ENCODE peak calls at places on chromosomes 16 and 17, in ten cellular contexts. A is GM12878, P is OCI-LY7, Y is PC-9, O is left lung, H is BE2C, X is keratinocyte, F is A673, D is kidney epithelial cell, Z is IMR-90. W is an unnamed sample. For H3K36me3, the result is how much of the 10 kb centered on the place peaks cover.

GRCh38 chr17:80667462-80668277 is 123.0 kb downstream of the RPTOR start:
- DNase-seq in O (no peak), H (no peak), A (no peak), P (no peak), X (no peak), Y (no peak), D (no peak), F (no peak), Z (no peak), W (no peak)

GRCh38 chr17:19242323-19242722 is 5.2 kb downstream of the EPN2 start:
- DNase-seq in D (peak), X (no peak), Y (peak), O (no peak), A (no peak), H (no peak), P (no peak), F (no peak), Z (no peak), W (no peak)

GRCh38 chr17:49513044-49513395 is 17.9 kb downstream of the NGFR start:
- DNase-seq in Y (no peak), X (no peak), O (no peak), F (no peak), Z (no peak), A (no peak), H (no peak), P (no peak), D (no peak), W (no peak)

GRCh38 chr17:58692239-58693055 is at the start of gene RAD51C:
- DNase-seq in O (peak), X (no peak), A (peak), H (peak), P (peak), D (peak), Y (peak), Z (peak), F (peak), W (peak)

GRCh38 chr17:75482098-75482943 is 25.9 kb downstream of the TMEM94 start:
- DNase-seq in Z (no peak), D (no peak), P (no peak), A (no peak), X (no peak), F (no peak), Y (no peak), H (no peak), O (peak), W (no peak)

GRCh38 chr17:58270476-58271290 is 10.1 kb downstream of the MPO start:
- DNase-seq in H (no peak), D (no peak), O (no peak), P (peak), Z (no peak), A (no peak), F (no peak), Y (no peak), X (no peak), W (no peak)

GRCh38 chr16:54712866-54713265 is 217.8 kb upstream of the IRX5 start:
- DNase-seq in D (no peak), A (no peak), Z (no peak), P (no peak), X (no peak), H (no peak), O (no peak), F (no peak), Y (no peak), W (no peak)

GRCh38 chr16:55391760-55392375 is 67.9 kb downstream of the IRX6 start:
- DNase-seq in Z (no peak), F (no peak), O (no peak), H (no peak), D (no peak), P (no peak), X (no peak), A (no peak), Y (no peak), W (no peak)

GRCh38 chr17:66461343-66461995 is 159.1 kb downstream of the PRKCA start:
- DNase-seq in A (no peak), X (no peak), D (no peak), Z (no peak), Y (no peak), H (no peak), F (no peak), O (no peak), P (no peak), W (no peak)

GRCh38 chr17:3812771-3813170 is 11.8 kb upstream of the ITGAE start:
- DNase-seq in A (no peak), X (peak), O (no peak), D (no peak), H (no peak), F (no peak), Y (no peak), P (no peak), Z (no peak), W (no peak)
- H3K36me3 ChIP-seq in A (under half), X (under half), O (under half), D (under half), H (under half), F (half or more), Y (under half), P (half or more), Z (under half), W (under half)

GRCh38 chr16:1786242-1787055 is 3.7 kb downstream of the NUBP2 start:
- DNase-seq in Z (no peak), X (no peak), H (no peak), Y (no peak), D (no peak), P (no peak), A (no peak), F (no peak), O (peak), W (no peak)
- TF ChIP-seq CTCF in Z (no peak), X (no peak), H (no peak), Y (no peak), D (no peak), P (peak), A (no peak), F (no peak), O (no peak), W (no peak)

DNA sequence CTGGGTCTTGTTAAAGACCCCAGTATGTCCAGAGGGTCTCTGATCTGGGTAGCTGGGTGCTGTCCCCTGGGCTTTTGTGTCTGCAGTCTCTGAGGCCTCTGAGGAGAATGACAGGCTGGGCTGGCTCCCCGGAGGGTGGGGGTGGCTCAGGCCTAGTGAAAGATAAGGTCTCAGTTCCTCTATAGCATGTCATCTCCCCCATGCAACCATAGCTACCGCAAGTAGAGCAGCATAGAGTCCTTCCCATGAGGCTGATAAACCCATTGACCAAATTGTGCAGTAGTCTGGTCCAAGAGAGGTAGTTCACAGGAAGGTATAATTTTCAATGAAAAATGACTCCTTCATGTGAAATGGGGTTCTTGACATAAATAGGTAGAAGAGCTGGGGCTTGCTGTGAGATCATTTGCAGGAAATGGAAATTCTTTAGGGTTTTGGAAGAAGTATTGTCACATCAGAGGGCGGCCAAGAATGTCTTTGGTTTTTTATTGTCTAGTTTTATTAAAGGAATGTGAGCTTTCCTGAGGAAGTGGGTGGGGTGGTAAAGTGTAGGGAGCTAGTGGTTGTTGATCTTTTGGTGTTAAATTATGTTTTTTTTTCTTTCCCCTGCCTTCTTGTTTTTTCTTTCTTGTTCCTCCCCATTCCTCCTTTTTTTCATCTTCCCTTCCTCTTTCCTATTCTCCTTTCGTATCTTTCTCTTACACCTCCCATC is 21.0 kb downstream of the SLC7A6OS start:
- DNase-seq in H (no peak), Y (no peak), A (peak), F (peak), O (no peak), P (peak), X (no peak), D (no peak), Z (no peak), W (no peak)
- H3K36me3 ChIP-seq in H (half or more), Y (under half), A (under half), F (under half), O (under half), P (half or more), X (under half), D (under half), Z (under half), W (half or more)

GRCh38 chr16:2879854-2880508 is 3.0 kb upstream of the FLYWCH2 start:
- DNase-seq in D (no peak), Z (no peak), O (no peak), A (no peak), P (peak), F (no peak), H (no peak), X (no peak), Y (no peak), W (no peak)

GRCh38 chr16:2884041-2884451 is 1.0 kb downstream of the FLYWCH2 start:
- DNase-seq in H (no peak), F (no peak), P (no peak), D (no peak), X (no peak), Z (no peak), O (no peak), A (no peak), Y (no peak), W (no peak)

GRCh38 chr16:2882460-2883026 is 472 bp upstream of the FLYWCH2 start:
- DNase-seq in F (peak), P (peak), A (peak), Y (peak), H (peak), O (peak), X (peak), Z (peak), D (peak), W (peak)

DNA sequence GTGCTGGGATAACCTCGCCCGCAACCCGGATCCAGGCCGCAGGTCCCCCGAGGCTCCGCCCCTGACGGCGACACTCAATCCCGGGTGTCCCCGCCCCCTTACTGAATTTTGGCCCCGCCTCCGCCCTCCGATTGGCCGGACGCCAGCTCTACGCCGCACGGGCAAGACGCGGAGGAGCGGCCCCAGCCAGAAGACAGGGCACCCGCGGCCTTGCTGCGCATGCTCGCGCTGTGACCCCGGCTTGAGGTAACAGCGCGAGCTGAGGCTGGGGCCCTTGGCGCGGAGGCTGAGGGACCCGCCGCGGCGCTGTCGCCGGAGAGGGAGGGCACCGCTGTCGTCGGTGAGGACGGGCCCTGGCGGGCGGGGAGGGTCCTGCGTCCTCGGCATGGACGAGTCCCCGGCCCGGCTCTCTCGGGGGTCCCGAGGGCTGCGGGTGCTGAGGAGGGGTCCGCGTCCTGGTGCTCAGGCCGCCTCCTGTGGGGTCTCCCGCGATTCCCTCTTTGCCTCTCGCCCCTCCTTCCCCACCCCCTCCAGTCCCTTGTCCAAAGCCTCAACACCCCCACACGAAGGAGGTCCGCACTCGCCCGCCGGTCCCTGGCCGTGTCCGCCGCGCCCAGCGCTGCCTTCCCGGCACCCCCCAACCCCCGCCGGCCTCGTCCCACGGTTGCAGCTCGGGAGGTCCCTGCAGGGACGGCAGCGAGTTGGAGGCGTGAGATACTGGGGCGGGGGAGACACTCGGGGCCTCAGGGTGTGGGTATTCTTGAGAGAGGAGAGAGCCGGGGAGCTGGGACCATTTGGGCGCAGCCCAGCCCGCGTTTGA is at the start of gene FLYWCH2:
- DNase-seq in Z (peak), F (peak), D (no peak), Y (peak), P (peak), H (peak), X (peak), A (peak), O (peak), W (peak)
- TF ChIP-seq CTCF in Z (no peak), F (no peak), D (no peak), Y (no peak), P (no peak), H (no peak), X (no peak), A (no peak), O (no peak), W (peak)